ENCODE peak calls at places on chromosomes 11 and 22, in six cellular contexts. Z is stimulated activated CD8-positive, alpha-beta memory T cell treated with anti-CD3 and anti-CD28 coated beads, Interleukin-7, amount 100 ng/mL, for 1 hour; K is EH; L is COR-L47; J is NCI-H2081; R is left cardiac atrium. X is an unnamed sample.

GRCh38 chr11:96338910-96339703 is 3.9 kb downstream of the MAML2 start:
- DNase-seq in Z (no peak), K (peak), L (no peak), J (no peak), R (peak), X (peak)

GRCh38 chr11:6443269-6444003 is 2.6 kb upstream of the HPX start:
- DNase-seq in Z (peak), K (peak), L (no peak), J (peak), R (peak), X (peak)

GRCh38 chr11:93766504-93766903 is 17.6 kb upstream of the MED17 start:
- DNase-seq in Z (no peak), K (no peak), L (no peak), J (no peak), R (no peak), X (no peak)

GRCh38 chr11:134330611-134331564 is 900 bp upstream of the GLB1L2 start:
- DNase-seq in Z (no peak), K (no peak), L (no peak), J (no peak), R (no peak), X (no peak)

GRCh38 chr11:103035656-103036434 is 56.1 kb downstream of the DCUN1D5 start:
- DNase-seq in Z (no peak), K (peak), L (peak), J (peak), R (no peak), X (peak)

GRCh38 chr11:65479184-65480145 is 19.4 kb upstream of the MALAT1 start:
- DNase-seq in Z (no peak), K (peak), L (peak), J (peak), R (peak), X (peak)

GRCh38 chr11:93017821-93018690 is 48.6 kb downstream of the MTNR1B start:
- DNase-seq in Z (no peak), K (peak), L (no peak), J (no peak), R (no peak), X (no peak)

GRCh38 chr11:67369801-67370284 is 3.6 kb downstream of the CLCF1 start:
- DNase-seq in Z (no peak), K (peak), L (peak), J (no peak), R (no peak), X (peak)

GRCh38 chr11:115724709-115725108 is 220.5 kb upstream of the CADM1 start:
- DNase-seq in Z (no peak), K (peak), L (no peak), J (no peak), R (no peak), X (peak)

GRCh38 chr11:21774212-21774611 is 418.7 kb upstream of the ANO5 start:
- DNase-seq in Z (no peak), K (no peak), L (no peak), J (peak), R (peak), X (no peak)

GRCh38 chr11:45857834-45858492 is 10.7 kb downstream of the CRY2 start:
- DNase-seq in Z (no peak), K (peak), L (no peak), J (no peak), R (peak), X (peak)

GRCh38 chr11:61972112-61972795 is 4.8 kb upstream of the FTH1 start:
- DNase-seq in Z (no peak), K (peak), L (no peak), J (no peak), R (no peak), X (no peak)

GRCh38 chr22:36233796-36234195 is 5.5 kb downstream of the APOL2 start:
- DNase-seq in Z (no peak), K (no peak), L (no peak), J (no peak), R (no peak), X (peak)

GRCh38 chr11:90392692-90393091 is 169.8 kb upstream of the CHORDC1 start:
- DNase-seq in Z (no peak), K (no peak), L (no peak), J (no peak), R (no peak), X (no peak)

GRCh38 chr11:64466115-64466718 is 107.3 kb downstream of the RPS6KA4 start:
- DNase-seq in Z (no peak), K (no peak), L (no peak), J (no peak), R (no peak), X (no peak)

GRCh38 chr11:34653851-34654490 is 33.1 kb downstream of the EHF start:
- DNase-seq in Z (no peak), K (peak), L (no peak), J (no peak), R (no peak), X (peak)

GRCh38 chr11:78801161-78801884 is 226.7 kb upstream of the NARS2 start:
- DNase-seq in Z (no peak), K (peak), L (no peak), J (no peak), R (peak), X (peak)

GRCh38 chr11:64341851-64342791 is 2.1 kb downstream of the CCDC88B start:
- DNase-seq in Z (peak), K (peak), L (no peak), J (peak), R (peak), X (peak)

GRCh38 chr11:1750840-1751520 is 585 bp upstream of the IFITM10 start:
- DNase-seq in Z (no peak), K (no peak), L (no peak), J (no peak), R (peak), X (no peak)

GRCh38 chr11:126118806-126119205 is 56.1 kb upstream of the CDON start:
- DNase-seq in Z (no peak), K (no peak), L (no peak), J (no peak), R (no peak), X (no peak)

GRCh38 chr11:69356703-69357457 is 62.9 kb downstream of the MYEOV start:
- DNase-seq in Z (no peak), K (no peak), L (no peak), J (no peak), R (no peak), X (no peak)

GRCh38 chr11:82229346-82229745 is 504.3 kb downstream of the FAM181B start:
- DNase-seq in Z (no peak), K (no peak), L (peak), J (no peak), R (no peak), X (no peak)